ENCODE peak calls at places on chromosomes 1 and 21, in six cellular contexts. W is G401, V is HTR-8/SVneo, B is M059J, Q is NCI-H1694, F is NCI-H1417. X is an unnamed sample.
A peak's percentile ranks its signal among the peaks of the same experiment; 100 is the strongest.

GRCh38 chr1:246219508-246220030 is 287.5 kb downstream of the SMYD3 start:
- DNase-seq in V (no peak), B (peak; percentile 83), W (no peak), Q (no peak), F (no peak), X (no peak)

GRCh38 chr1:55584521-55585401 is 369.6 kb upstream of the USP24 start:
- DNase-seq in B (peak; percentile 64), F (peak; percentile 20), V (no peak), W (peak; percentile 36), Q (peak; percentile 83), X (no peak)

GRCh38 chr21:37341254-37341960 is 25.2 kb upstream of the DYRK1A start:
- DNase-seq in Q (no peak), W (no peak), F (no peak), V (peak; percentile 61), B (peak; percentile 90), X (no peak)

GRCh38 chr1:165883056-165883455 is 55.6 kb downstream of the UCK2 start:
- DNase-seq in Q (no peak), W (no peak), F (no peak), V (no peak), B (peak; percentile 72), X (no peak)

GRCh38 chr1:153919879-153920852 is 2.6 kb downstream of the GATAD2B start:
- DNase-seq in B (peak; percentile 58), V (peak; percentile 23), F (no peak), W (no peak), Q (no peak), X (no peak)

GRCh38 chr1:40014812-40015594 is 25.5 kb upstream of the CAP1 start:
- DNase-seq in V (peak; percentile 54), Q (no peak), B (peak; percentile 85), F (no peak), W (no peak), X (no peak)

GRCh38 chr21:31801551-31802234 is 69.8 kb upstream of the SCAF4 start:
- DNase-seq in V (no peak), B (no peak), F (peak; percentile 22), W (no peak), Q (peak; percentile 50), X (no peak)

GRCh38 chr1:166470057-166470456 is 303.3 kb upstream of the FAM78B start:
- DNase-seq in V (no peak), F (no peak), W (no peak), Q (no peak), B (no peak), X (no peak)

GRCh38 chr1:199044191-199044590 is 405.4 kb downstream of the PTPRC start:
- DNase-seq in V (no peak), Q (no peak), B (no peak), W (no peak), F (no peak), X (no peak)

GRCh38 chr1:207398986-207399385 is 55.1 kb upstream of the CR2 start:
- DNase-seq in F (no peak), W (no peak), V (no peak), Q (no peak), B (no peak), X (no peak)

GRCh38 chr1:206110820-206111219 is 6.4 kb downstream of the AVPR1B start:
- DNase-seq in F (no peak), Q (no peak), W (no peak), B (no peak), V (no peak), X (no peak)

GRCh38 chr1:100217834-100218233 is 31.8 kb downstream of the DBT start:
- DNase-seq in B (no peak), V (no peak), F (no peak), Q (no peak), W (no peak), X (peak; percentile 45)

GRCh38 chr1:239718997-239719628 is 332.7 kb downstream of the CHRM3 start:
- DNase-seq in B (no peak), W (no peak), F (no peak), V (no peak), Q (no peak), X (no peak)

GRCh38 chr1:61052393-61053280 is 29.7 kb upstream of the NFIA start:
- DNase-seq in B (no peak), W (peak; percentile 35), Q (no peak), F (no peak), V (no peak), X (no peak)

GRCh38 chr1:205805082-205805711 is 7.8 kb downstream of the SLC41A1 start:
- DNase-seq in Q (no peak), F (no peak), W (no peak), V (no peak), B (no peak), X (no peak)

GRCh38 chr1:174428033-174428432 is 19.7 kb upstream of the GPR52 start:
- DNase-seq in B (no peak), F (no peak), Q (no peak), V (no peak), W (no peak), X (no peak)

GRCh38 chr1:179800481-179800880 is 57.4 kb downstream of the FAM163A start:
- DNase-seq in F (no peak), Q (no peak), B (no peak), V (no peak), W (no peak), X (no peak)

GRCh38 chr1:117147856-117148588 is 26.5 kb upstream of the TRIM45 start:
- DNase-seq in F (no peak), Q (no peak), B (peak; percentile 93), W (no peak), V (peak; percentile 7), X (no peak)

GRCh38 chr1:18707696-18708257 is 77.1 kb downstream of the PAX7 start:
- DNase-seq in F (no peak), W (no peak), Q (no peak), V (no peak), B (no peak), X (no peak)

GRCh38 chr1:220990417-220991337 is 111.4 kb downstream of the HLX start:
- DNase-seq in Q (no peak), F (no peak), V (peak; percentile 20), B (peak; percentile 88), W (no peak), X (no peak)